ENCODE peak calls at places on chromosomes 3 and 15, in five cellular contexts. One of them, this sample, is unnamed.

GRCh38 chr3:17782751-17783150 is 40.3 kb upstream of the TBC1D5 start:
- DNase-seq in stimulated activated CD8-positive, alpha-beta memory T cell treated with anti-CD3 and anti-CD28 coated beads, Interleukin-15, amount 100 ng/mL, for 4 hours: no peak
- DNase-seq in activated CD4-positive, alpha-beta T cell treated with anti-CD3 and anti-CD28 coated beads, Interleukin-2, amount 50 U/mL, for 24 hours: no peak
- DNase-seq in HEK293T: no peak
- DNase-seq in KG1: no peak
- DNase-seq in this sample: no peak

GRCh38 chr3:48532271-48532973 is 24.2 kb downstream of the PFKFB4 start:
- DNase-seq in stimulated activated CD8-positive, alpha-beta memory T cell treated with anti-CD3 and anti-CD28 coated beads, Interleukin-15, amount 100 ng/mL, for 4 hours: no peak
- DNase-seq in activated CD4-positive, alpha-beta T cell treated with anti-CD3 and anti-CD28 coated beads, Interleukin-2, amount 50 U/mL, for 24 hours: no peak
- DNase-seq in HEK293T: no peak
- DNase-seq in KG1: no peak
- DNase-seq in this sample: no peak

GRCh38 chr3:31448035-31448881 is 84.5 kb upstream of the STT3B start:
- DNase-seq in stimulated activated CD8-positive, alpha-beta memory T cell treated with anti-CD3 and anti-CD28 coated beads, Interleukin-15, amount 100 ng/mL, for 4 hours: no peak
- DNase-seq in activated CD4-positive, alpha-beta T cell treated with anti-CD3 and anti-CD28 coated beads, Interleukin-2, amount 50 U/mL, for 24 hours: no peak
- DNase-seq in HEK293T: peak; percentile 22
- DNase-seq in KG1: no peak
- DNase-seq in this sample: peak; percentile 2

GRCh38 chr3:196055683-196056270 is 26.1 kb downstream of the TFRC start:
- DNase-seq in stimulated activated CD8-positive, alpha-beta memory T cell treated with anti-CD3 and anti-CD28 coated beads, Interleukin-15, amount 100 ng/mL, for 4 hours: no peak
- DNase-seq in activated CD4-positive, alpha-beta T cell treated with anti-CD3 and anti-CD28 coated beads, Interleukin-2, amount 50 U/mL, for 24 hours: no peak
- DNase-seq in HEK293T: no peak
- DNase-seq in KG1: no peak
- DNase-seq in this sample: no peak

GRCh38 chr3:25664066-25664809 is 469 bp downstream of the TOP2B start:
- DNase-seq in stimulated activated CD8-positive, alpha-beta memory T cell treated with anti-CD3 and anti-CD28 coated beads, Interleukin-15, amount 100 ng/mL, for 4 hours: peak; percentile 36
- DNase-seq in activated CD4-positive, alpha-beta T cell treated with anti-CD3 and anti-CD28 coated beads, Interleukin-2, amount 50 U/mL, for 24 hours: peak; percentile 46
- DNase-seq in HEK293T: peak; percentile 45
- DNase-seq in KG1: no peak
- DNase-seq in this sample: no peak

GRCh38 chr3:13276438-13277129 is 143.5 kb downstream of the NUP210 start:
- DNase-seq in stimulated activated CD8-positive, alpha-beta memory T cell treated with anti-CD3 and anti-CD28 coated beads, Interleukin-15, amount 100 ng/mL, for 4 hours: no peak
- DNase-seq in activated CD4-positive, alpha-beta T cell treated with anti-CD3 and anti-CD28 coated beads, Interleukin-2, amount 50 U/mL, for 24 hours: no peak
- DNase-seq in HEK293T: no peak
- DNase-seq in KG1: no peak
- DNase-seq in this sample: no peak

GRCh38 chr15:74390552-74391288 is 23.3 kb upstream of the CYP11A1 start:
- DNase-seq in stimulated activated CD8-positive, alpha-beta memory T cell treated with anti-CD3 and anti-CD28 coated beads, Interleukin-15, amount 100 ng/mL, for 4 hours: no peak
- DNase-seq in activated CD4-positive, alpha-beta T cell treated with anti-CD3 and anti-CD28 coated beads, Interleukin-2, amount 50 U/mL, for 24 hours: no peak
- DNase-seq in HEK293T: no peak
- DNase-seq in KG1: no peak
- DNase-seq in this sample: no peak

GRCh38 chr15:61228025-61228901 is 839 bp downstream of the RORA start:
- DNase-seq in stimulated activated CD8-positive, alpha-beta memory T cell treated with anti-CD3 and anti-CD28 coated beads, Interleukin-15, amount 100 ng/mL, for 4 hours: no peak
- DNase-seq in activated CD4-positive, alpha-beta T cell treated with anti-CD3 and anti-CD28 coated beads, Interleukin-2, amount 50 U/mL, for 24 hours: no peak
- DNase-seq in HEK293T: no peak
- DNase-seq in KG1: no peak
- DNase-seq in this sample: no peak

GRCh38 chr3:161548301-161548700 is 51.7 kb downstream of the OTOL1 start:
- DNase-seq in stimulated activated CD8-positive, alpha-beta memory T cell treated with anti-CD3 and anti-CD28 coated beads, Interleukin-15, amount 100 ng/mL, for 4 hours: no peak
- DNase-seq in activated CD4-positive, alpha-beta T cell treated with anti-CD3 and anti-CD28 coated beads, Interleukin-2, amount 50 U/mL, for 24 hours: no peak
- DNase-seq in HEK293T: no peak
- DNase-seq in KG1: no peak
- DNase-seq in this sample: no peak

GRCh38 chr3:61584494-61584893 is 23.1 kb downstream of the PTPRG start:
- DNase-seq in stimulated activated CD8-positive, alpha-beta memory T cell treated with anti-CD3 and anti-CD28 coated beads, Interleukin-15, amount 100 ng/mL, for 4 hours: no peak
- DNase-seq in activated CD4-positive, alpha-beta T cell treated with anti-CD3 and anti-CD28 coated beads, Interleukin-2, amount 50 U/mL, for 24 hours: no peak
- DNase-seq in HEK293T: no peak
- DNase-seq in KG1: no peak
- DNase-seq in this sample: no peak

GRCh38 chr3:133394561-133395311 is 5.1 kb upstream of the BFSP2 start:
- DNase-seq in stimulated activated CD8-positive, alpha-beta memory T cell treated with anti-CD3 and anti-CD28 coated beads, Interleukin-15, amount 100 ng/mL, for 4 hours: no peak
- DNase-seq in activated CD4-positive, alpha-beta T cell treated with anti-CD3 and anti-CD28 coated beads, Interleukin-2, amount 50 U/mL, for 24 hours: no peak
- DNase-seq in HEK293T: no peak
- DNase-seq in KG1: no peak
- DNase-seq in this sample: no peak

GRCh38 chr3:125010393-125010792 is 45.4 kb downstream of the HEG1 start:
- DNase-seq in stimulated activated CD8-positive, alpha-beta memory T cell treated with anti-CD3 and anti-CD28 coated beads, Interleukin-15, amount 100 ng/mL, for 4 hours: no peak
- DNase-seq in activated CD4-positive, alpha-beta T cell treated with anti-CD3 and anti-CD28 coated beads, Interleukin-2, amount 50 U/mL, for 24 hours: no peak
- DNase-seq in HEK293T: no peak
- DNase-seq in KG1: no peak
- DNase-seq in this sample: no peak

GRCh38 chr15:22866066-22866465 is 27.6 kb downstream of the NIPA2 start:
- DNase-seq in stimulated activated CD8-positive, alpha-beta memory T cell treated with anti-CD3 and anti-CD28 coated beads, Interleukin-15, amount 100 ng/mL, for 4 hours: no peak
- DNase-seq in activated CD4-positive, alpha-beta T cell treated with anti-CD3 and anti-CD28 coated beads, Interleukin-2, amount 50 U/mL, for 24 hours: no peak
- DNase-seq in HEK293T: no peak
- DNase-seq in KG1: no peak
- DNase-seq in this sample: no peak

GRCh38 chr3:196168808-196169391 is 42.3 kb downstream of the ZDHHC19 start:
- DNase-seq in stimulated activated CD8-positive, alpha-beta memory T cell treated with anti-CD3 and anti-CD28 coated beads, Interleukin-15, amount 100 ng/mL, for 4 hours: no peak
- DNase-seq in activated CD4-positive, alpha-beta T cell treated with anti-CD3 and anti-CD28 coated beads, Interleukin-2, amount 50 U/mL, for 24 hours: no peak
- DNase-seq in HEK293T: no peak
- DNase-seq in KG1: no peak
- DNase-seq in this sample: no peak

GRCh38 chr15:64191971-64192830 is 29.4 kb upstream of the PPIB start:
- DNase-seq in stimulated activated CD8-positive, alpha-beta memory T cell treated with anti-CD3 and anti-CD28 coated beads, Interleukin-15, amount 100 ng/mL, for 4 hours: no peak
- DNase-seq in activated CD4-positive, alpha-beta T cell treated with anti-CD3 and anti-CD28 coated beads, Interleukin-2, amount 50 U/mL, for 24 hours: no peak
- DNase-seq in HEK293T: no peak
- DNase-seq in KG1: no peak
- DNase-seq in this sample: no peak

GRCh38 chr3:182438398-182438797 is 354.9 kb upstream of the ATP11B start:
- DNase-seq in stimulated activated CD8-positive, alpha-beta memory T cell treated with anti-CD3 and anti-CD28 coated beads, Interleukin-15, amount 100 ng/mL, for 4 hours: no peak
- DNase-seq in activated CD4-positive, alpha-beta T cell treated with anti-CD3 and anti-CD28 coated beads, Interleukin-2, amount 50 U/mL, for 24 hours: no peak
- DNase-seq in HEK293T: no peak
- DNase-seq in KG1: no peak
- DNase-seq in this sample: no peak

GRCh38 chr3:129605593-129606521 is 619 bp downstream of the PLXND1 start:
- DNase-seq in stimulated activated CD8-positive, alpha-beta memory T cell treated with anti-CD3 and anti-CD28 coated beads, Interleukin-15, amount 100 ng/mL, for 4 hours: no peak
- DNase-seq in activated CD4-positive, alpha-beta T cell treated with anti-CD3 and anti-CD28 coated beads, Interleukin-2, amount 50 U/mL, for 24 hours: no peak
- DNase-seq in HEK293T: peak; percentile 52
- DNase-seq in KG1: no peak
- DNase-seq in this sample: no peak

GRCh38 chr3:196406806-196407470 is 25.3 kb downstream of the UBXN7 start:
- DNase-seq in stimulated activated CD8-positive, alpha-beta memory T cell treated with anti-CD3 and anti-CD28 coated beads, Interleukin-15, amount 100 ng/mL, for 4 hours: no peak
- DNase-seq in activated CD4-positive, alpha-beta T cell treated with anti-CD3 and anti-CD28 coated beads, Interleukin-2, amount 50 U/mL, for 24 hours: no peak
- DNase-seq in HEK293T: no peak
- DNase-seq in KG1: no peak
- DNase-seq in this sample: peak; percentile 28

GRCh38 chr15:68205949-68206539 is 912 bp upstream of the CALML4 start:
- DNase-seq in stimulated activated CD8-positive, alpha-beta memory T cell treated with anti-CD3 and anti-CD28 coated beads, Interleukin-15, amount 100 ng/mL, for 4 hours: no peak
- DNase-seq in activated CD4-positive, alpha-beta T cell treated with anti-CD3 and anti-CD28 coated beads, Interleukin-2, amount 50 U/mL, for 24 hours: no peak
- DNase-seq in HEK293T: no peak
- DNase-seq in KG1: no peak
- DNase-seq in this sample: no peak